ENCODE peak calls at places on chromosomes 11 and 22, in six cellular contexts. One of them, this sample, is unnamed.
A peak's percentile ranks its signal among the peaks of the same experiment; 100 is the strongest.

GRCh38 chr22:16609548-16610261 is 17.1 kb upstream of the CCT8L2 start:
- DNase-seq in esophagus squamous epithelium: no peak
- DNase-seq in HepG2: no peak
- DNase-seq in sigmoid colon: no peak
- DNase-seq in heart left ventricle: no peak
- DNase-seq in A549: no peak
- DNase-seq in this sample: no peak

GRCh38 chr22:44574057-44574456 is 76.0 kb upstream of the RTL6 start:
- DNase-seq in sigmoid colon: peak; percentile 82
- DNase-seq in HepG2: no peak
- DNase-seq in heart left ventricle: no peak
- DNase-seq in A549: peak; percentile 76
- DNase-seq in esophagus squamous epithelium: no peak
- DNase-seq in this sample: peak; percentile 56

GRCh38 chr11:80505771-80506170 is 1064.9 kb upstream of the TENM4 start:
- DNase-seq in HepG2: no peak
- DNase-seq in A549: no peak
- DNase-seq in sigmoid colon: no peak
- DNase-seq in heart left ventricle: no peak
- DNase-seq in esophagus squamous epithelium: no peak
- DNase-seq in this sample: no peak

GRCh38 chr22:48784701-48785503 is 1042.8 kb downstream of the BRD1 start:
- DNase-seq in HepG2: no peak
- DNase-seq in esophagus squamous epithelium: no peak
- DNase-seq in A549: no peak
- DNase-seq in heart left ventricle: no peak
- DNase-seq in sigmoid colon: peak; percentile 51
- DNase-seq in this sample: no peak

GRCh38 chr11:74278721-74279148 is 32.7 kb downstream of the P4HA3 start:
- DNase-seq in A549: peak; percentile 97
- DNase-seq in HepG2: no peak
- DNase-seq in esophagus squamous epithelium: no peak
- DNase-seq in sigmoid colon: peak; percentile 94
- DNase-seq in heart left ventricle: peak; percentile 36
- DNase-seq in this sample: peak; percentile 50

GRCh38 chr11:71086687-71087258 is 165.6 kb downstream of the SHANK2 start:
- DNase-seq in esophagus squamous epithelium: no peak
- DNase-seq in sigmoid colon: no peak
- DNase-seq in A549: peak; percentile 47
- DNase-seq in HepG2: peak; percentile 34
- DNase-seq in heart left ventricle: no peak
- DNase-seq in this sample: peak; percentile 42

GRCh38 chr22:42202669-42203068 is 67.8 kb downstream of the TCF20 start:
- DNase-seq in sigmoid colon: no peak
- DNase-seq in heart left ventricle: no peak
- DNase-seq in esophagus squamous epithelium: no peak
- DNase-seq in HepG2: no peak
- DNase-seq in A549: no peak
- DNase-seq in this sample: no peak

GRCh38 chr11:47992959-47993820 is 12.8 kb downstream of the PTPRJ start:
- DNase-seq in heart left ventricle: no peak
- DNase-seq in A549: peak; percentile 95
- DNase-seq in esophagus squamous epithelium: no peak
- DNase-seq in sigmoid colon: no peak
- DNase-seq in HepG2: no peak
- DNase-seq in this sample: no peak

GRCh38 chr11:2885017-2885675 is 429 bp downstream of the CDKN1C start:
- DNase-seq in A549: peak; percentile 64
- DNase-seq in sigmoid colon: peak; percentile 86
- DNase-seq in esophagus squamous epithelium: no peak
- DNase-seq in heart left ventricle: peak; percentile 69
- DNase-seq in HepG2: no peak
- DNase-seq in this sample: peak; percentile 54

GRCh38 chr11:76602431-76602861 is 68.1 kb downstream of the LRRC32 start:
- DNase-seq in sigmoid colon: no peak
- DNase-seq in A549: no peak
- DNase-seq in esophagus squamous epithelium: no peak
- DNase-seq in heart left ventricle: peak; percentile 65
- DNase-seq in HepG2: no peak
- DNase-seq in this sample: no peak

GRCh38 chr11:45313211-45313865 is 27.2 kb upstream of the SYT13 start:
- DNase-seq in A549: no peak
- DNase-seq in esophagus squamous epithelium: no peak
- DNase-seq in sigmoid colon: no peak
- DNase-seq in HepG2: no peak
- DNase-seq in heart left ventricle: no peak
- DNase-seq in this sample: no peak

GRCh38 chr11:122633219-122633829 is 22.2 kb upstream of the UBASH3B start:
- DNase-seq in sigmoid colon: peak; percentile 46
- DNase-seq in esophagus squamous epithelium: no peak
- DNase-seq in A549: peak; percentile 69
- DNase-seq in HepG2: peak; percentile 62
- DNase-seq in heart left ventricle: no peak
- DNase-seq in this sample: no peak

GRCh38 chr22:35552186-35552842 is 11.7 kb downstream of the RASD2 start:
- DNase-seq in sigmoid colon: no peak
- DNase-seq in esophagus squamous epithelium: no peak
- DNase-seq in A549: peak; percentile 30
- DNase-seq in heart left ventricle: no peak
- DNase-seq in HepG2: peak; percentile 23
- DNase-seq in this sample: no peak

GRCh38 chr11:113991170-113991569 is 16.3 kb downstream of the HTR3A start:
- DNase-seq in esophagus squamous epithelium: no peak
- DNase-seq in A549: no peak
- DNase-seq in heart left ventricle: peak; percentile 29
- DNase-seq in HepG2: peak; percentile 6
- DNase-seq in sigmoid colon: no peak
- DNase-seq in this sample: peak; percentile 34

GRCh38 chr22:43244803-43245527 is 58.0 kb upstream of the TTLL12 start:
- DNase-seq in esophagus squamous epithelium: no peak
- DNase-seq in HepG2: no peak
- DNase-seq in heart left ventricle: no peak
- DNase-seq in A549: no peak
- DNase-seq in sigmoid colon: no peak
- DNase-seq in this sample: no peak

GRCh38 chr22:50173983-50174355 is 3.4 kb downstream of the PANX2 start:
- DNase-seq in esophagus squamous epithelium: no peak
- DNase-seq in sigmoid colon: no peak
- DNase-seq in heart left ventricle: no peak
- DNase-seq in A549: no peak
- DNase-seq in HepG2: no peak
- DNase-seq in this sample: no peak

GRCh38 chr22:28574159-28574788 is 105.4 kb downstream of the TTC28 start:
- DNase-seq in heart left ventricle: no peak
- DNase-seq in esophagus squamous epithelium: no peak
- DNase-seq in HepG2: no peak
- DNase-seq in A549: no peak
- DNase-seq in sigmoid colon: no peak
- DNase-seq in this sample: no peak

GRCh38 chr11:104582431-104582830 is 315.8 kb downstream of the CASP12 start:
- DNase-seq in heart left ventricle: no peak
- DNase-seq in HepG2: no peak
- DNase-seq in esophagus squamous epithelium: no peak
- DNase-seq in sigmoid colon: no peak
- DNase-seq in A549: no peak
- DNase-seq in this sample: no peak

GRCh38 chr11:96342971-96343711 is at the start of gene MAML2:
- DNase-seq in sigmoid colon: peak; percentile 97
- DNase-seq in esophagus squamous epithelium: peak; percentile 59
- DNase-seq in HepG2: peak; percentile 83
- DNase-seq in A549: peak; percentile 86
- DNase-seq in heart left ventricle: peak; percentile 92
- DNase-seq in this sample: peak; percentile 88

GRCh38 chr11:94129505-94130335 is 1.1 kb downstream of the PANX1 start:
- DNase-seq in HepG2: no peak
- DNase-seq in sigmoid colon: no peak
- DNase-seq in A549: no peak
- DNase-seq in esophagus squamous epithelium: no peak
- DNase-seq in heart left ventricle: no peak
- DNase-seq in this sample: peak; percentile 34

GRCh38 chr11:108497317-108498045 is 703 bp downstream of the POGLUT3 start:
- DNase-seq in heart left ventricle: peak; percentile 85
- DNase-seq in HepG2: peak; percentile 89
- DNase-seq in A549: peak; percentile 88
- DNase-seq in esophagus squamous epithelium: peak; percentile 20
- DNase-seq in sigmoid colon: peak; percentile 96
- DNase-seq in this sample: peak; percentile 87
- TF ChIP-seq POLR2A in heart left ventricle: peak; percentile 82
- TF ChIP-seq POLR2A in HepG2: peak; percentile 83
- TF ChIP-seq POLR2A in A549: peak; percentile 70
- TF ChIP-seq POLR2A in esophagus squamous epithelium: no peak
- TF ChIP-seq POLR2A in sigmoid colon: peak; percentile 71
- TF ChIP-seq POLR2A in this sample: peak; percentile 90

GRCh38 chr11:65128182-65129145 is 5.9 kb downstream of the SYVN1 start:
- DNase-seq in heart left ventricle: no peak
- DNase-seq in esophagus squamous epithelium: no peak
- DNase-seq in HepG2: no peak
- DNase-seq in sigmoid colon: peak; percentile 60
- DNase-seq in A549: no peak
- DNase-seq in this sample: no peak

GRCh38 chr11:65131895-65132237 is 2.5 kb downstream of the SYVN1 start:
- DNase-seq in sigmoid colon: no peak
- DNase-seq in heart left ventricle: no peak
- DNase-seq in HepG2: no peak
- DNase-seq in A549: no peak
- DNase-seq in esophagus squamous epithelium: no peak
- DNase-seq in this sample: no peak

GRCh38 chr11:65131417-65131776 is 2.9 kb downstream of the SYVN1 start:
- DNase-seq in sigmoid colon: no peak
- DNase-seq in A549: no peak
- DNase-seq in heart left ventricle: no peak
- DNase-seq in HepG2: no peak
- DNase-seq in esophagus squamous epithelium: no peak
- DNase-seq in this sample: no peak

GRCh38 chr11:65130631-65131416 is 3.5 kb downstream of the SYVN1 start:
- DNase-seq in A549: no peak
- DNase-seq in sigmoid colon: no peak
- DNase-seq in esophagus squamous epithelium: no peak
- DNase-seq in HepG2: no peak
- DNase-seq in heart left ventricle: no peak
- DNase-seq in this sample: no peak

DNA sequence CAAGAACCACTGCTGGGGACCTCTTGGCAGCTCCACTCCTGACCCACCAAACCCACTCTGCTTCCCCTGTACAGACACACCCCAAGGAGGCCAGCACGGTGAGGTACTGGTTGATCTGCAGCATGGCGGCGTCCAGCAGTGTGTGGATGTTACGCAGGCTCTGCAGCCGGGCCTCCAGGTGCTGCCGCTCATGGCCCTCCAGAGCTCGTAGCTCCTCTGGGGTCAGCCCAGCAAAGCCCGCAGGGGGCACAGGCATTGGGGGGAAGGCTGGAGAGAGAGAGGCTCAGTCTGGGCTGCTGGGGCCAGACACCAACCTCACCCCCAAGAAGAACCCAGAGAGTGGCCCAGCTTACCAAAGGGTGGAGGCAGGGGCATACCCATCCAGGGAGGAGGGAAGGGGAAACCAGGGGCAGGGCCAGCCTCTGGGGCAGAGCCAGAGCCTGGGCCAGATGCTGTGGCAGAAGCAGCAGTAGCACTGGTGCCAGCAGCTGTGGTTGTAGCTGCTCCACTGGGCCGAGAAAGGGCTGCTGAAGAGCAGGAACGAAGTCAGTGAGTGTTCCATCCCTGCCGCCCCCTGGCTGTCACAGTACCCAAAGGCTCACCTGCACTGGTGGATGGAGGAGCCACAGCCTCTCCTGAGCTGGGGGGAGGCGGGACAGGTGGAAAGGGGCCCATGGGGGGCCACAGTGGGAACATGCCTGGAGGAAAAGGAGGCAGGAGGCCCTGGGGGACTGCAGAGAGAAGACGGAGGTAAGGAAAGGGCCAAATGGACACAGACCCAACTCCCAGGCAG is 4.5 kb downstream of the SYVN1 start:
- DNase-seq in A549: no peak
- DNase-seq in HepG2: no peak
- DNase-seq in heart left ventricle: no peak
- DNase-seq in esophagus squamous epithelium: no peak
- DNase-seq in sigmoid colon: peak; percentile 64
- DNase-seq in this sample: no peak
- TF ChIP-seq POLR2A in A549: no peak
- TF ChIP-seq POLR2A in HepG2: no peak
- TF ChIP-seq POLR2A in heart left ventricle: no peak
- TF ChIP-seq POLR2A in esophagus squamous epithelium: no peak
- TF ChIP-seq POLR2A in sigmoid colon: no peak
- TF ChIP-seq POLR2A in this sample: no peak

GRCh38 chr11:14499560-14500180 is at the start of gene COPB1:
- DNase-seq in heart left ventricle: peak; percentile 95
- DNase-seq in sigmoid colon: peak; percentile 95
- DNase-seq in esophagus squamous epithelium: peak; percentile 54
- DNase-seq in A549: peak; percentile 96
- DNase-seq in HepG2: peak; percentile 87
- DNase-seq in this sample: peak; percentile 96
- TF ChIP-seq POLR2A in heart left ventricle: peak; percentile 84
- TF ChIP-seq POLR2A in sigmoid colon: peak; percentile 72
- TF ChIP-seq POLR2A in esophagus squamous epithelium: peak; percentile 88
- TF ChIP-seq POLR2A in A549: peak; percentile 89
- TF ChIP-seq POLR2A in HepG2: peak; percentile 89
- TF ChIP-seq POLR2A in this sample: peak; percentile 82

DNA sequence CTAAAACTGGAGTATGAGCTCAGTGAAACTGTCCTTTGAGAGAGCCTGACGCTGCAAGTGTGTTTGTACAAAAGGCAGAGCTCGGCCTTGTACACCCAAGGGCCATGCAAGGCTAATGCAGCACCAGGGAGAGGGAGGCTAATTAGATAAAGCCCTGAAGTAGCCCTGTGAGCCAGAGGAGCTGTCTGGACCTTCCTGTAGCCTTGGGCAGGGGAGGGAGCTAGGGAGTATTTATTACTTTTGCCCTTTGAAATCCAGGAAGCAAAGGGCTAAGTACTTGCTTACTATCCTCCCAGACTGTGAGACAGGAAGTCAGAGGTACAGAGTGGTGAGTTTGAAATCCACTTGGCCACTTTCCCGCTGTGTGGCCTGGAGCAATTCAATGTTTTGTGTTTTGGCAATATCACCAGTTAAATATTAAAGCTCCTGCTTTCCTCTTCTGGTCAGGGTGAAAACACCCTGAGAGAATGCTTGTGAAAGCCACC is 10.2 kb upstream of the LDHA start:
- DNase-seq in esophagus squamous epithelium: no peak
- DNase-seq in A549: peak; percentile 94
- DNase-seq in heart left ventricle: peak; percentile 54
- DNase-seq in sigmoid colon: peak; percentile 90
- DNase-seq in HepG2: peak; percentile 80
- DNase-seq in this sample: peak; percentile 56
- TF ChIP-seq POLR2A in esophagus squamous epithelium: peak; percentile 16
- TF ChIP-seq POLR2A in A549: no peak
- TF ChIP-seq POLR2A in heart left ventricle: peak; percentile 9
- TF ChIP-seq POLR2A in sigmoid colon: no peak
- TF ChIP-seq POLR2A in HepG2: no peak
- TF ChIP-seq POLR2A in this sample: peak; percentile 27

This sample was measured in body of pancreas.